ENCODE peak calls at places on chromosomes 2 and 18, in six cellular contexts. R, S, I, L, B and J are unnamed samples.

GRCh38 chr2:241272722-241273551 is 42.5 kb downstream of the HDLBP start:
- DNase-seq in R (peak; percentile 59), S (peak; percentile 12), I (peak; percentile 65), L (peak; percentile 62), B (peak; percentile 39), J (no peak)

GRCh38 chr18:48059363-48060109 is 129.1 kb upstream of the SMAD2 start:
- DNase-seq in R (no peak), S (no peak), I (no peak), L (no peak), B (no peak), J (no peak)

GRCh38 chr2:196404276-196404675 is 232.9 kb upstream of the STK17B start:
- DNase-seq in R (no peak), S (no peak), I (no peak), L (no peak), B (no peak), J (no peak)

GRCh38 chr2:24883946-24884345 is 36.1 kb downstream of the ADCY3 start:
- DNase-seq in R (peak; percentile 66), S (no peak), I (peak; percentile 70), L (peak; percentile 38), B (no peak), J (no peak)

GRCh38 chr2:45935791-45936622 is 284.5 kb downstream of the PRKCE start:
- DNase-seq in R (peak; percentile 99), S (peak; percentile 16), I (peak; percentile 97), L (peak; percentile 96), B (peak; percentile 96), J (peak; percentile 90)

GRCh38 chr18:79581406-79581805 is 98.2 kb upstream of the CTDP1 start:
- DNase-seq in R (no peak), S (no peak), I (no peak), L (no peak), B (no peak), J (no peak)

GRCh38 chr2:217329023-217329431 is 469.2 kb upstream of the TNP1 start:
- DNase-seq in R (peak; percentile 21), S (no peak), I (no peak), L (no peak), B (no peak), J (no peak)

GRCh38 chr2:230861564-230862255 is 3.0 kb upstream of the ITM2C start:
- DNase-seq in R (no peak), S (no peak), I (no peak), L (no peak), B (no peak), J (peak; percentile 44)

GRCh38 chr18:77063256-77063655 is 69.3 kb downstream of the MBP start:
- DNase-seq in R (peak; percentile 67), S (no peak), I (peak; percentile 34), L (peak; percentile 94), B (peak; percentile 54), J (no peak)

GRCh38 chr2:28393115-28393836 is 618 bp downstream of the FOSL2 start:
- DNase-seq in R (peak; percentile 68), S (no peak), I (peak; percentile 68), L (peak; percentile 78), B (peak; percentile 58), J (peak; percentile 20)

GRCh38 chr2:45439788-45440773 is 171.0 kb downstream of the SRBD1 start:
- DNase-seq in R (peak; percentile 45), S (no peak), I (peak; percentile 45), L (peak; percentile 21), B (no peak), J (no peak)

GRCh38 chr18:9712606-9713005 is 4.5 kb downstream of the RAB31 start:
- DNase-seq in R (no peak), S (no peak), I (no peak), L (no peak), B (no peak), J (no peak)

GRCh38 chr2:223923976-223924375 is 21.2 kb downstream of the WDFY1 start:
- DNase-seq in R (no peak), S (no peak), I (no peak), L (no peak), B (no peak), J (no peak)

GRCh38 chr2:108145551-108145950 is 94.2 kb upstream of the SULT1C3 start:
- DNase-seq in R (peak; percentile 10), S (no peak), I (no peak), L (peak; percentile 53), B (no peak), J (no peak)

GRCh38 chr2:42903821-42904575 is 111.6 kb upstream of the HAAO start:
- DNase-seq in R (no peak), S (no peak), I (no peak), L (no peak), B (no peak), J (no peak)